ENCODE peak calls at places on chromosomes 1 and 21, in five cellular contexts. One of them, this sample, is unnamed.

GRCh38 chr1:76503100-76503499 is 364.2 kb upstream of the ST6GALNAC5 start:
- DNase-seq in Peyer's patch: no peak
- DNase-seq in gastrocnemius medialis: no peak
- DNase-seq in upper lobe of right lung: no peak
- DNase-seq in CD8-positive, alpha-beta memory T cell: no peak
- DNase-seq in this sample: peak; percentile 79

GRCh38 chr1:6440198-6441126 is 15.9 kb downstream of the ESPN start:
- DNase-seq in gastrocnemius medialis: no peak
- DNase-seq in CD8-positive, alpha-beta memory T cell: peak; percentile 81
- DNase-seq in upper lobe of right lung: peak; percentile 89
- DNase-seq in Peyer's patch: peak; percentile 87
- DNase-seq in this sample: peak; percentile 73

GRCh38 chr1:245279346-245279745 is 124.6 kb downstream of the KIF26B start:
- DNase-seq in CD8-positive, alpha-beta memory T cell: no peak
- DNase-seq in Peyer's patch: no peak
- DNase-seq in upper lobe of right lung: no peak
- DNase-seq in gastrocnemius medialis: no peak
- DNase-seq in this sample: no peak

GRCh38 chr1:245956225-245956624 is 550.9 kb downstream of the SMYD3 start:
- DNase-seq in CD8-positive, alpha-beta memory T cell: peak; percentile 61
- DNase-seq in upper lobe of right lung: no peak
- DNase-seq in gastrocnemius medialis: no peak
- DNase-seq in Peyer's patch: peak; percentile 65
- DNase-seq in this sample: no peak

GRCh38 chr1:65694933-65695332 is 97.8 kb upstream of the PDE4B start:
- DNase-seq in Peyer's patch: no peak
- DNase-seq in CD8-positive, alpha-beta memory T cell: no peak
- DNase-seq in gastrocnemius medialis: no peak
- DNase-seq in upper lobe of right lung: no peak
- DNase-seq in this sample: peak; percentile 51

GRCh38 chr1:198024782-198025181 is 107.6 kb downstream of the LHX9 start:
- DNase-seq in upper lobe of right lung: no peak
- DNase-seq in Peyer's patch: no peak
- DNase-seq in CD8-positive, alpha-beta memory T cell: no peak
- DNase-seq in gastrocnemius medialis: no peak
- DNase-seq in this sample: peak; percentile 86

GRCh38 chr1:10152709-10153284 is 57.6 kb upstream of the KIF1B start:
- DNase-seq in CD8-positive, alpha-beta memory T cell: no peak
- DNase-seq in upper lobe of right lung: no peak
- DNase-seq in gastrocnemius medialis: no peak
- DNase-seq in Peyer's patch: peak; percentile 73
- DNase-seq in this sample: peak; percentile 68

GRCh38 chr1:119275145-119275929 is 93.2 kb upstream of the HAO2 start:
- DNase-seq in CD8-positive, alpha-beta memory T cell: peak; percentile 50
- DNase-seq in gastrocnemius medialis: no peak
- DNase-seq in Peyer's patch: peak; percentile 61
- DNase-seq in upper lobe of right lung: no peak
- DNase-seq in this sample: peak; percentile 67

GRCh38 chr1:190540366-190540765 is 62.7 kb upstream of the BRINP3 start:
- DNase-seq in CD8-positive, alpha-beta memory T cell: no peak
- DNase-seq in gastrocnemius medialis: no peak
- DNase-seq in Peyer's patch: no peak
- DNase-seq in upper lobe of right lung: no peak
- DNase-seq in this sample: peak; percentile 10

GRCh38 chr1:21384620-21385019 is 55.3 kb upstream of the NBPF3 start:
- DNase-seq in CD8-positive, alpha-beta memory T cell: no peak
- DNase-seq in Peyer's patch: peak; percentile 63
- DNase-seq in gastrocnemius medialis: no peak
- DNase-seq in upper lobe of right lung: peak; percentile 83
- DNase-seq in this sample: no peak

GRCh38 chr1:151907363-151908139 is 1.8 kb downstream of the THEM4 start:
- DNase-seq in upper lobe of right lung: no peak
- DNase-seq in CD8-positive, alpha-beta memory T cell: no peak
- DNase-seq in gastrocnemius medialis: no peak
- DNase-seq in Peyer's patch: no peak
- DNase-seq in this sample: peak; percentile 46

GRCh38 chr1:224735159-224735558 is 119.0 kb downstream of the CNIH3 start:
- DNase-seq in upper lobe of right lung: no peak
- DNase-seq in Peyer's patch: no peak
- DNase-seq in CD8-positive, alpha-beta memory T cell: no peak
- DNase-seq in gastrocnemius medialis: no peak
- DNase-seq in this sample: no peak

GRCh38 chr1:179550753-179551682 is 24.7 kb downstream of the NPHS2 start:
- DNase-seq in gastrocnemius medialis: no peak
- DNase-seq in CD8-positive, alpha-beta memory T cell: no peak
- DNase-seq in upper lobe of right lung: no peak
- DNase-seq in Peyer's patch: no peak
- DNase-seq in this sample: peak; percentile 70

GRCh38 chr1:24009406-24009805 is 29.3 kb upstream of the SRSF10 start:
- DNase-seq in Peyer's patch: peak; percentile 45
- DNase-seq in CD8-positive, alpha-beta memory T cell: no peak
- DNase-seq in gastrocnemius medialis: no peak
- DNase-seq in upper lobe of right lung: no peak
- DNase-seq in this sample: no peak

GRCh38 chr1:119101563-119101962 is 38.9 kb downstream of the WARS2 start:
- DNase-seq in CD8-positive, alpha-beta memory T cell: no peak
- DNase-seq in gastrocnemius medialis: peak; percentile 12
- DNase-seq in Peyer's patch: no peak
- DNase-seq in upper lobe of right lung: no peak
- DNase-seq in this sample: no peak

GRCh38 chr1:16618719-16619118 is 5.4 kb upstream of the NBPF1 start:
- DNase-seq in CD8-positive, alpha-beta memory T cell: peak; percentile 54
- DNase-seq in gastrocnemius medialis: no peak
- DNase-seq in Peyer's patch: peak; percentile 58
- DNase-seq in upper lobe of right lung: peak; percentile 71
- DNase-seq in this sample: peak; percentile 71

GRCh38 chr1:156804572-156805243 is 11.9 kb downstream of the SH2D2A start:
- DNase-seq in gastrocnemius medialis: no peak
- DNase-seq in CD8-positive, alpha-beta memory T cell: no peak
- DNase-seq in upper lobe of right lung: no peak
- DNase-seq in Peyer's patch: no peak
- DNase-seq in this sample: peak; percentile 30

GRCh38 chr21:31342328-31342727 is 1.7 kb downstream of the TIAM1 start:
- DNase-seq in Peyer's patch: no peak
- DNase-seq in gastrocnemius medialis: no peak
- DNase-seq in upper lobe of right lung: no peak
- DNase-seq in CD8-positive, alpha-beta memory T cell: no peak
- DNase-seq in this sample: no peak

GRCh38 chr21:36087362-36088138 is 17.7 kb downstream of the CBR1 start:
- DNase-seq in CD8-positive, alpha-beta memory T cell: no peak
- DNase-seq in upper lobe of right lung: no peak
- DNase-seq in gastrocnemius medialis: no peak
- DNase-seq in Peyer's patch: no peak
- DNase-seq in this sample: peak; percentile 56

GRCh38 chr1:162133566-162133965 is 64.1 kb downstream of the NOS1AP start:
- DNase-seq in upper lobe of right lung: no peak
- DNase-seq in CD8-positive, alpha-beta memory T cell: no peak
- DNase-seq in Peyer's patch: no peak
- DNase-seq in gastrocnemius medialis: no peak
- DNase-seq in this sample: no peak

GRCh38 chr1:40438391-40439015 is 11.8 kb upstream of the ZFP69B start:
- DNase-seq in gastrocnemius medialis: no peak
- DNase-seq in upper lobe of right lung: no peak
- DNase-seq in Peyer's patch: peak; percentile 62
- DNase-seq in CD8-positive, alpha-beta memory T cell: no peak
- DNase-seq in this sample: peak; percentile 37

DNA sequence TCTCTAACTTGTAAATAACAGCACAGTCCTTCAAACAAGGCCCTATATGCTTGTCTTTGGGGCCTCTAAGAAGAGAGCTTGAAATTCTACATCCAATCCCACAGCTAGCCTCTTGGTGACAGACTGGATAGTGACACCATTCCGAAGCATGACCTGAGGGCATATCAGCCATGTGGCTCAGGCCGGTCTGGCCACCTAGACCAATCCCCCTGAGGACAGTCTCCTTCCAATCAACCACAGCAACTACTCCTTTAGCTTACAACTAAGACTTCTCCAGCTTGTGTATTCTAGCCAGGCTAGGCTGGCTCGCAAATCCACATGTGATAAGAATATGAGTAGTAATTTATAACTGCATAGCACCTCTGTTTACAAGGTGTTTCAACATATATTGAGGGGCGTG is 14.0 kb downstream of the BCAR3 start:
- DNase-seq in CD8-positive, alpha-beta memory T cell: no peak
- DNase-seq in Peyer's patch: no peak
- DNase-seq in gastrocnemius medialis: no peak
- DNase-seq in upper lobe of right lung: no peak
- DNase-seq in this sample: peak; percentile 98
- H3K4me1 ChIP-seq in CD8-positive, alpha-beta memory T cell: no peaks in the 10 kb centered on the region
- H3K4me1 ChIP-seq in Peyer's patch: no peaks in the 10 kb centered on the region
- H3K4me1 ChIP-seq in gastrocnemius medialis: peaks cover 20% of the 10 kb centered on the region
- H3K4me1 ChIP-seq in upper lobe of right lung: peaks cover 59% of the 10 kb centered on the region
- H3K4me1 ChIP-seq in this sample: peaks cover 40% of the 10 kb centered on the region

GRCh38 chr21:45151484-45152115 is 77.2 kb downstream of the ADARB1 start:
- DNase-seq in upper lobe of right lung: no peak
- DNase-seq in gastrocnemius medialis: no peak
- DNase-seq in CD8-positive, alpha-beta memory T cell: no peak
- DNase-seq in Peyer's patch: no peak
- DNase-seq in this sample: no peak

GRCh38 chr21:45153358-45154318 is 79.3 kb downstream of the ADARB1 start:
- DNase-seq in upper lobe of right lung: no peak
- DNase-seq in CD8-positive, alpha-beta memory T cell: no peak
- DNase-seq in Peyer's patch: no peak
- DNase-seq in gastrocnemius medialis: no peak
- DNase-seq in this sample: no peak

GRCh38 chr21:45154511-45155508 is 80.4 kb downstream of the ADARB1 start:
- DNase-seq in Peyer's patch: no peak
- DNase-seq in CD8-positive, alpha-beta memory T cell: no peak
- DNase-seq in upper lobe of right lung: no peak
- DNase-seq in gastrocnemius medialis: no peak
- DNase-seq in this sample: peak; percentile 88

GRCh38 chr21:45150630-45151265 is 76.4 kb downstream of the ADARB1 start:
- DNase-seq in CD8-positive, alpha-beta memory T cell: no peak
- DNase-seq in gastrocnemius medialis: no peak
- DNase-seq in upper lobe of right lung: no peak
- DNase-seq in Peyer's patch: no peak
- DNase-seq in this sample: no peak

DNA sequence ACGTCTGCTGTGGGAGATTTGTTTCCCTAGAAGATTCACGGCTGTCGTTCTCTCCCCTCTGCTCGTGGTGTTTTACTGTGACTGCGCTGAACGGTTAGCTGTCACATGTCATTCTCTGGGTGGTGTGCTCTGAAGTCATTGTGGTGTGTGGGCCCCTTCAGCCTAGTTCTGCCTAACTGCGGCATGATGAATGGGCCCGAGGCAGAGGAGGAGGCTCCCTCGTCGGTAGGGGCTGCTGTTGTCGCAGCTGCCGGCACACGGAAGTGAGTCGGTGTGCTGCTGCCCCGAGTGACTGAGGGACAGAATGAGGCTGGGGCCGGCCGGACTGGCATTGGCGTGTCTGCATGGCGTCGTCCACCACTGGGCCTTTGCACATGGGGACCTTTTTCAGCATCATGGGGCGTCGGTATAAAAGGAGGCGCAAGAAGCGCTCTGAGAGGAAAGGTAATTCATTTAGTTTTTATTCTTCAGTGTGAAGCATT is 77.9 kb downstream of the ADARB1 start:
- DNase-seq in upper lobe of right lung: peak; percentile 76
- DNase-seq in gastrocnemius medialis: no peak
- DNase-seq in Peyer's patch: peak; percentile 84
- DNase-seq in CD8-positive, alpha-beta memory T cell: peak; percentile 83
- DNase-seq in this sample: peak; percentile 71
- H3K4me1 ChIP-seq in upper lobe of right lung: no peaks in the 10 kb centered on the region
- H3K4me1 ChIP-seq in gastrocnemius medialis: no peaks in the 10 kb centered on the region
- H3K4me1 ChIP-seq in Peyer's patch: peaks cover 12% of the 10 kb centered on the region
- H3K4me1 ChIP-seq in CD8-positive, alpha-beta memory T cell: peaks cover 40% of the 10 kb centered on the region
- H3K4me1 ChIP-seq in this sample: no peaks in the 10 kb centered on the region

DNA sequence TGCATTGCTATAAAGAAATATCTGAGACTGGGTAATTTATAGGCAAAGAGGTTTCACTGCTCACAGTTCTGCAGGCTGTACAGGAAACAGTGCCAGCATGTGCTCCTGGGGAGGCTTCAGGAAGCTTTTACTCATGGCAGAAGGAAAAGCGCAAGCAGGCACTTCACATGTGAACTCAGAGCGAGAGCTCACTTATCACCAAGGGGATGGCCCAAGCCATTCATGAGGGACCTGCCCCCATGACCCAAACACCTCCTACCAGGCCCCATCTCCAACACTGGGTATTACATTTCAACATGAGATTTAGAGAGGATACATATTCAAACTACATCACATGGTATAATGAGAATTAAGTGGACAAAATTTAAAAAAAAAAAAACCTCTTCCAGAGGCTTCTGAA is 13.7 kb downstream of the WASF2 start:
- DNase-seq in Peyer's patch: peak; percentile 36
- DNase-seq in gastrocnemius medialis: no peak
- DNase-seq in CD8-positive, alpha-beta memory T cell: no peak
- DNase-seq in upper lobe of right lung: no peak
- DNase-seq in this sample: peak; percentile 21
- H3K4me1 ChIP-seq in Peyer's patch: peaks cover 12% of the 10 kb centered on the region
- H3K4me1 ChIP-seq in gastrocnemius medialis: peaks cover 34% of the 10 kb centered on the region
- H3K4me1 ChIP-seq in CD8-positive, alpha-beta memory T cell: peaks cover 51% of the 10 kb centered on the region
- H3K4me1 ChIP-seq in upper lobe of right lung: peaks cover 58% of the 10 kb centered on the region
- H3K4me1 ChIP-seq in this sample: no peaks in the 10 kb centered on the region

DNA sequence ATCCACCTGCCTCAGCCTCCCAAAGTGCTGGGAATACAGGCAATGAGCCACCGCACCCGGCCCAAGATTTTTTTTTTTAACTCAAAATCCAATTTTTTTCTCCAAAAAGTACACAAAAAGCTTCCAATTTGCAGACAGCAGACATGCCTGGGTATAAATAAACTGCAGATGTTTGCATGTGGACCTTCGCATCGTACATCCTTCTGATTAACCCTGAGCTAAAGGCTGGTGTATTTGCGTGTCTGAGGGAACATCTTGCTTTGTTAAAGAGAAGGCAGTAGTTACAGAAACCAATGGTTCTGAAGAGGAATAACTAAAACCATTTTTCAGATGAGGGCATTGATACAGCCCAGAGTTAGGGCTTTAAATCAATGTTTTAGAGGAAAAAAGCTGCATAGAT is 12.7 kb downstream of the BCAR3 start:
- DNase-seq in upper lobe of right lung: no peak
- DNase-seq in CD8-positive, alpha-beta memory T cell: no peak
- DNase-seq in Peyer's patch: no peak
- DNase-seq in gastrocnemius medialis: no peak
- DNase-seq in this sample: no peak
- H3K4me1 ChIP-seq in upper lobe of right lung: peaks cover 70% of the 10 kb centered on the region
- H3K4me1 ChIP-seq in CD8-positive, alpha-beta memory T cell: no peaks in the 10 kb centered on the region
- H3K4me1 ChIP-seq in Peyer's patch: no peaks in the 10 kb centered on the region
- H3K4me1 ChIP-seq in gastrocnemius medialis: peaks cover 28% of the 10 kb centered on the region
- H3K4me1 ChIP-seq in this sample: peaks cover 32% of the 10 kb centered on the region

GRCh38 chr21:38504056-38504455 is 5.8 kb upstream of the ERG start:
- DNase-seq in upper lobe of right lung: no peak
- DNase-seq in CD8-positive, alpha-beta memory T cell: no peak
- DNase-seq in gastrocnemius medialis: no peak
- DNase-seq in Peyer's patch: no peak
- DNase-seq in this sample: no peak
- H3K4me1 ChIP-seq in upper lobe of right lung: peaks cover 4% of the 10 kb centered on the region
- H3K4me1 ChIP-seq in CD8-positive, alpha-beta memory T cell: no peaks in the 10 kb centered on the region
- H3K4me1 ChIP-seq in gastrocnemius medialis: no peaks in the 10 kb centered on the region
- H3K4me1 ChIP-seq in Peyer's patch: no peaks in the 10 kb centered on the region
- H3K4me1 ChIP-seq in this sample: no peaks in the 10 kb centered on the region

This sample was measured in mesendoderm.